ENCODE peak calls at places on chromosomes 3 and 15, in five cellular contexts. L is stimulated activated CD4-positive, alpha-beta T cell treated with anti-CD3 and anti-CD28 coated beads, Interleukin-2, amount 100 ng/mL, for 48 hours; X is activated T-cell treated with anti-CD3 and anti-CD28 coated beads for 4 hours; J is effector CD8-positive, alpha-beta T cell; H is neural progenitor cell. F is an unnamed sample.

GRCh38 chr3:184932777-184933176 is 120.8 kb downstream of the VPS8 start:
- DNase-seq in L (no peak), X (no peak), J (no peak), H (no peak), F (no peak)

GRCh38 chr3:40516201-40516600 is 8.6 kb upstream of the ZNF621 start:
- DNase-seq in L (no peak), X (no peak), J (no peak), H (no peak), F (no peak)

GRCh38 chr3:184560992-184561328 is 625 bp upstream of the EPHB3 start:
- DNase-seq in L (no peak), X (no peak), J (no peak), H (no peak), F (no peak)

GRCh38 chr3:177448987-177449975 is 252.0 kb upstream of the TBL1XR1 start:
- DNase-seq in L (no peak), X (no peak), J (no peak), H (no peak), F (no peak)

GRCh38 chr15:39767921-39768320 is 14.7 kb downstream of the FSIP1 start:
- DNase-seq in L (no peak), X (no peak), J (no peak), H (no peak), F (no peak)

GRCh38 chr3:115975353-115975752 is 352.0 kb downstream of the GAP43 start:
- DNase-seq in L (no peak), X (no peak), J (no peak), H (no peak), F (no peak)

GRCh38 chr3:24773798-24774197 is 279.1 kb upstream of the THRB start:
- DNase-seq in L (no peak), X (no peak), J (no peak), H (peak), F (peak)

GRCh38 chr3:127702151-127702578 is 29.4 kb downstream of the ABTB1 start:
- DNase-seq in L (no peak), X (no peak), J (no peak), H (no peak), F (no peak)

GRCh38 chr3:117059054-117059989 is 349.7 kb downstream of the TUSC7 start:
- DNase-seq in L (no peak), X (no peak), J (no peak), H (peak), F (no peak)

GRCh38 chr3:188664795-188665194 is 507.0 kb upstream of the TPRG1 start:
- DNase-seq in L (no peak), X (no peak), J (no peak), H (peak), F (no peak)

GRCh38 chr3:52779411-52780297 is 2.3 kb downstream of the ITIH1 start:
- DNase-seq in L (no peak), X (no peak), J (no peak), H (peak), F (no peak)

GRCh38 chr3:48219543-48219942 is 3.8 kb upstream of the CAMP start:
- DNase-seq in L (no peak), X (no peak), J (no peak), H (no peak), F (no peak)

GRCh38 chr3:192571197-192571791 is 156.0 kb downstream of the FGF12 start:
- DNase-seq in L (no peak), X (no peak), J (no peak), H (no peak), F (no peak)

GRCh38 chr3:150391200-150391599 is 16.9 kb upstream of the TSC22D2 start:
- DNase-seq in L (no peak), X (no peak), J (no peak), H (no peak), F (no peak)

GRCh38 chr3:100103558-100104441 is 10.5 kb downstream of the FILIP1L start:
- DNase-seq in L (no peak), X (no peak), J (no peak), H (no peak), F (peak)

GRCh38 chr3:16084887-16085286 is 89.6 kb upstream of the GALNT15 start:
- DNase-seq in L (no peak), X (no peak), J (no peak), H (no peak), F (no peak)

GRCh38 chr3:172046268-172046915 is 7.0 kb downstream of the FNDC3B start:
- DNase-seq in L (no peak), X (no peak), J (no peak), H (no peak), F (no peak)

GRCh38 chr3:172709776-172710708 is 825 bp downstream of the NCEH1 start:
- DNase-seq in L (peak), X (no peak), J (no peak), H (peak), F (no peak)

GRCh38 chr3:163817015-163817414 is 1261.3 kb downstream of the SI start:
- DNase-seq in L (no peak), X (no peak), J (no peak), H (no peak), F (no peak)

F was measured in BJ.